ENCODE peak calls at places on chromosomes 6 and 20, in four cellular contexts. One of them, this sample, is unnamed.

GRCh38 chr6:139981066-139981624 is 606.7 kb upstream of the CITED2 start:
- DNase-seq in cardiac muscle cell: no peak
- DNase-seq in CD4-positive, CD25-positive, alpha-beta regulatory T cell: no peak
- DNase-seq in body of pancreas: no peak
- DNase-seq in this sample: no peak

GRCh38 chr20:43583982-43584432 is 6.7 kb upstream of the IFT52 start:
- DNase-seq in CD4-positive, CD25-positive, alpha-beta regulatory T cell: no peak
- DNase-seq in body of pancreas: peak; percentile 93
- DNase-seq in cardiac muscle cell: peak; percentile 54
- DNase-seq in this sample: no peak

GRCh38 chr6:47157653-47158219 is 115.6 kb upstream of the ADGRF1 start:
- DNase-seq in cardiac muscle cell: no peak
- DNase-seq in body of pancreas: no peak
- DNase-seq in CD4-positive, CD25-positive, alpha-beta regulatory T cell: no peak
- DNase-seq in this sample: no peak

GRCh38 chr6:3756516-3757010 is 5.0 kb upstream of the PXDC1 start:
- DNase-seq in cardiac muscle cell: no peak
- DNase-seq in body of pancreas: no peak
- DNase-seq in CD4-positive, CD25-positive, alpha-beta regulatory T cell: no peak
- DNase-seq in this sample: no peak

GRCh38 chr6:75430631-75431345 is 62.8 kb downstream of the FILIP1 start:
- DNase-seq in cardiac muscle cell: no peak
- DNase-seq in body of pancreas: no peak
- DNase-seq in CD4-positive, CD25-positive, alpha-beta regulatory T cell: no peak
- DNase-seq in this sample: no peak

GRCh38 chr6:39302669-39303424 is 11.4 kb downstream of the KCNK17 start:
- DNase-seq in CD4-positive, CD25-positive, alpha-beta regulatory T cell: peak; percentile 62
- DNase-seq in body of pancreas: peak; percentile 93
- DNase-seq in cardiac muscle cell: peak; percentile 89
- DNase-seq in this sample: peak; percentile 68

GRCh38 chr20:37575884-37576283 is 48.2 kb upstream of the BLCAP start:
- DNase-seq in CD4-positive, CD25-positive, alpha-beta regulatory T cell: no peak
- DNase-seq in cardiac muscle cell: no peak
- DNase-seq in body of pancreas: no peak
- DNase-seq in this sample: no peak

GRCh38 chr6:14661188-14661587 is 543.6 kb downstream of the CD83 start:
- DNase-seq in body of pancreas: no peak
- DNase-seq in CD4-positive, CD25-positive, alpha-beta regulatory T cell: no peak
- DNase-seq in cardiac muscle cell: no peak
- DNase-seq in this sample: no peak

GRCh38 chr20:17854307-17854903 is 114.2 kb downstream of the SNX5 start:
- DNase-seq in body of pancreas: peak; percentile 77
- DNase-seq in CD4-positive, CD25-positive, alpha-beta regulatory T cell: no peak
- DNase-seq in cardiac muscle cell: peak; percentile 51
- DNase-seq in this sample: no peak

GRCh38 chr6:14159090-14159489 is 41.5 kb downstream of the CD83 start:
- DNase-seq in body of pancreas: no peak
- DNase-seq in CD4-positive, CD25-positive, alpha-beta regulatory T cell: no peak
- DNase-seq in cardiac muscle cell: no peak
- DNase-seq in this sample: no peak

GRCh38 chr6:43405354-43405753 is 22.0 kb upstream of the ABCC10 start:
- DNase-seq in CD4-positive, CD25-positive, alpha-beta regulatory T cell: no peak
- DNase-seq in cardiac muscle cell: no peak
- DNase-seq in body of pancreas: no peak
- DNase-seq in this sample: no peak

GRCh38 chr20:47681977-47682812 is 103.1 kb downstream of the SULF2 start:
- DNase-seq in CD4-positive, CD25-positive, alpha-beta regulatory T cell: no peak
- DNase-seq in cardiac muscle cell: peak; percentile 73
- DNase-seq in body of pancreas: peak; percentile 21
- DNase-seq in this sample: no peak

GRCh38 chr20:21505161-21505809 is 8.6 kb downstream of the NKX2-2 start:
- DNase-seq in CD4-positive, CD25-positive, alpha-beta regulatory T cell: peak; percentile 62
- DNase-seq in body of pancreas: peak; percentile 78
- DNase-seq in cardiac muscle cell: peak; percentile 84
- DNase-seq in this sample: peak; percentile 49

GRCh38 chr20:4781211-4781610 is 59.5 kb downstream of the PRND start:
- DNase-seq in body of pancreas: no peak
- DNase-seq in cardiac muscle cell: no peak
- DNase-seq in CD4-positive, CD25-positive, alpha-beta regulatory T cell: no peak
- DNase-seq in this sample: no peak

GRCh38 chr6:97778290-97779038 is 495.4 kb upstream of the MMS22L start:
- DNase-seq in CD4-positive, CD25-positive, alpha-beta regulatory T cell: no peak
- DNase-seq in body of pancreas: no peak
- DNase-seq in cardiac muscle cell: no peak
- DNase-seq in this sample: no peak

GRCh38 chr6:168834814-168835213 is 393.8 kb downstream of the SMOC2 start:
- DNase-seq in cardiac muscle cell: no peak
- DNase-seq in body of pancreas: no peak
- DNase-seq in CD4-positive, CD25-positive, alpha-beta regulatory T cell: no peak
- DNase-seq in this sample: no peak

GRCh38 chr20:57467742-57468141 is 57.2 kb downstream of the CTCFL start:
- DNase-seq in CD4-positive, CD25-positive, alpha-beta regulatory T cell: no peak
- DNase-seq in body of pancreas: no peak
- DNase-seq in cardiac muscle cell: no peak
- DNase-seq in this sample: no peak

GRCh38 chr6:44235891-44236516 is 10.9 kb upstream of the HSP90AB1 start:
- DNase-seq in body of pancreas: no peak
- DNase-seq in CD4-positive, CD25-positive, alpha-beta regulatory T cell: no peak
- DNase-seq in cardiac muscle cell: no peak
- DNase-seq in this sample: no peak

GRCh38 chr6:21668794-21669193 is 75.2 kb downstream of the SOX4 start:
- DNase-seq in body of pancreas: no peak
- DNase-seq in cardiac muscle cell: no peak
- DNase-seq in CD4-positive, CD25-positive, alpha-beta regulatory T cell: no peak
- DNase-seq in this sample: no peak

GRCh38 chr20:11917663-11918062 is at the start of gene BTBD3:
- DNase-seq in CD4-positive, CD25-positive, alpha-beta regulatory T cell: no peak
- DNase-seq in body of pancreas: peak; percentile 89
- DNase-seq in cardiac muscle cell: peak; percentile 30
- DNase-seq in this sample: no peak

GRCh38 chr20:48538856-48539255 is 288.9 kb downstream of the PREX1 start:
- DNase-seq in cardiac muscle cell: no peak
- DNase-seq in CD4-positive, CD25-positive, alpha-beta regulatory T cell: no peak
- DNase-seq in body of pancreas: no peak
- DNase-seq in this sample: no peak

GRCh38 chr20:54657268-54657826 is 182.0 kb downstream of the DOK5 start:
- DNase-seq in cardiac muscle cell: no peak
- DNase-seq in body of pancreas: no peak
- DNase-seq in CD4-positive, CD25-positive, alpha-beta regulatory T cell: no peak
- DNase-seq in this sample: no peak

GRCh38 chr6:21537660-21538059 is 55.9 kb upstream of the SOX4 start:
- DNase-seq in CD4-positive, CD25-positive, alpha-beta regulatory T cell: no peak
- DNase-seq in body of pancreas: peak; percentile 86
- DNase-seq in cardiac muscle cell: no peak
- DNase-seq in this sample: no peak

GRCh38 chr6:89970609-89971337 is 76.5 kb downstream of the GJA10 start:
- DNase-seq in body of pancreas: peak; percentile 66
- DNase-seq in cardiac muscle cell: peak; percentile 64
- DNase-seq in CD4-positive, CD25-positive, alpha-beta regulatory T cell: no peak
- DNase-seq in this sample: no peak

GRCh38 chr6:20816126-20816525 is 281.9 kb downstream of the CDKAL1 start:
- DNase-seq in body of pancreas: no peak
- DNase-seq in CD4-positive, CD25-positive, alpha-beta regulatory T cell: no peak
- DNase-seq in cardiac muscle cell: no peak
- DNase-seq in this sample: no peak

GRCh38 chr6:63272397-63272796 is 47.4 kb downstream of the LGSN start:
- DNase-seq in body of pancreas: no peak
- DNase-seq in CD4-positive, CD25-positive, alpha-beta regulatory T cell: no peak
- DNase-seq in cardiac muscle cell: peak; percentile 51
- DNase-seq in this sample: no peak

GRCh38 chr6:42140051-42140450 is 2.4 kb downstream of the C6orf132 start:
- DNase-seq in CD4-positive, CD25-positive, alpha-beta regulatory T cell: no peak
- DNase-seq in body of pancreas: peak; percentile 43
- DNase-seq in cardiac muscle cell: no peak
- DNase-seq in this sample: no peak

GRCh38 chr6:18261877-18262276 is 2.5 kb downstream of the DEK start:
- DNase-seq in CD4-positive, CD25-positive, alpha-beta regulatory T cell: no peak
- DNase-seq in body of pancreas: no peak
- DNase-seq in cardiac muscle cell: no peak
- DNase-seq in this sample: no peak
- H3K4me3 ChIP-seq in CD4-positive, CD25-positive, alpha-beta regulatory T cell: peak overlapping the region; percentile 100
- H3K4me3 ChIP-seq in body of pancreas: no peak overlapping the region
- H3K4me3 ChIP-seq in cardiac muscle cell: no peak overlapping the region
- H3K4me3 ChIP-seq in this sample: no peak overlapping the region

DNA sequence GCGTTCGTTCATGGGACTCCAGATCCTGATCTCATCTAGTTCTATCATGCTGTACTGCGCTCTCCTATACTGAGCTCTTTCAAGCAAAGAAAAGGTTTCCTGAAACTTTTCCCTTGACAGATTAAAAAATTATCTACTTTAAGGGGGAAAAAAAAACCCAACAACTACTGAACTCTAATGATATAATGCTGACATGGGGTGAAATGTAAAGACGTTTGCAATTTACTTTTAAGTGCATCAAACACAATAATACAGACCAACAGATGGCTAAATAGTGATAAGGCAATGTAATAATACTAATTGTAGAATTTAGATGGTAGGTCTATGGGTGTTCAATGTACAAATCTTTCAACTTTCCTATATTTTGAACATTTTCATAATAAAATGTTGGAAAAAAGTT is 16.4 kb downstream of the TOMM34 start:
- DNase-seq in CD4-positive, CD25-positive, alpha-beta regulatory T cell: no peak
- DNase-seq in cardiac muscle cell: no peak
- DNase-seq in body of pancreas: no peak
- DNase-seq in this sample: no peak
- H3K4me1 ChIP-seq in CD4-positive, CD25-positive, alpha-beta regulatory T cell: no peaks in the 10 kb centered on the region
- H3K4me1 ChIP-seq in cardiac muscle cell: no peaks in the 10 kb centered on the region
- H3K4me1 ChIP-seq in body of pancreas: peaks cover 4% of the 10 kb centered on the region
- H3K4me1 ChIP-seq in this sample: no peaks in the 10 kb centered on the region

DNA sequence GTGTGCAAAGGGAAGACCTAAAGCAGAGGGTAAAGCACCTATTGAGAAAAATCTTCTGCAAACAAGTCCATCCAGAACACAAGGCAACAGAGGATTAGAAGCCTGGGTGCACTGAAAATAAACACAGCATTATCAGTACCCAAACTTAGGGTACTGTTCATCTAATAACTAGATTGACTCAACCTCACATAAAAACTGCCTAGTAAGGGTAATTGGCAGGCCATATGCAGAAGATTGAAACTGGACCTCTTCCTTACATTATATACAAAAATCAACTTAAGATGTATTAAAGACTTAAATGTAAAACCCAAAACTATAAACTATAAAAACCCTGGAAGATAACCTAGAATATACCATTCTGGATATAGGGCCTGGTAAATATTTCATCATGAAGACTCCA is 91.2 kb upstream of the SIRPG start:
- DNase-seq in cardiac muscle cell: no peak
- DNase-seq in CD4-positive, CD25-positive, alpha-beta regulatory T cell: no peak
- DNase-seq in body of pancreas: no peak
- DNase-seq in this sample: no peak
- H3K4me3 ChIP-seq in cardiac muscle cell: no peak overlapping the region
- H3K4me3 ChIP-seq in CD4-positive, CD25-positive, alpha-beta regulatory T cell: no peak overlapping the region
- H3K4me3 ChIP-seq in body of pancreas: no peak overlapping the region
- H3K4me3 ChIP-seq in this sample: no peak overlapping the region

DNA sequence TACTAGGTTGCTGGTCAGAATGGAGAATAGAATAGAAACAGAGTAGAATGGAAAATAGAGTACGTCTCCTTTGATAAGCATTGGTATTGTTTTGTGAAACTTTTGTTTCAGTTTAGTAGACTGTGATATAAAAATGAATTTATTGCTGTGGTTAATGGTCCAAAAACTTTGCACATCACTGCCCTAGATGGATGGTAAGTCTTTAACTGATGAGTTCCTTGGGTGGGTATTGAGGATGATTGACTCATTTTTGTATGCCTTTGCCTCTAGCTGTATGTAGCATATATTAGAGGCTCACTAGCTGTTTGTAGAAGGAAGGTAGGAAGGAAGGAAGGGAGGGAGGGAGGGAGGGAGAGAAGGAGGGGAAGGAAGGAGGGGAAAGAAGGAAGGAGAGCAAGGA is 48.3 kb downstream of the ZDHHC14 start:
- DNase-seq in CD4-positive, CD25-positive, alpha-beta regulatory T cell: no peak
- DNase-seq in cardiac muscle cell: no peak
- DNase-seq in body of pancreas: no peak
- DNase-seq in this sample: no peak
- H3K4me1 ChIP-seq in CD4-positive, CD25-positive, alpha-beta regulatory T cell: no peaks in the 10 kb centered on the region
- H3K4me1 ChIP-seq in cardiac muscle cell: peaks cover 21% of the 10 kb centered on the region
- H3K4me1 ChIP-seq in body of pancreas: peaks cover 52% of the 10 kb centered on the region
- H3K4me1 ChIP-seq in this sample: no peaks in the 10 kb centered on the region

GRCh38 chr20:19416627-19417026 is 204.2 kb downstream of the SLC24A3 start:
- DNase-seq in CD4-positive, CD25-positive, alpha-beta regulatory T cell: no peak
- DNase-seq in cardiac muscle cell: no peak
- DNase-seq in body of pancreas: no peak
- DNase-seq in this sample: no peak
- H3K4me3 ChIP-seq in CD4-positive, CD25-positive, alpha-beta regulatory T cell: no peak overlapping the region
- H3K4me3 ChIP-seq in cardiac muscle cell: no peak overlapping the region
- H3K4me3 ChIP-seq in body of pancreas: no peak overlapping the region
- H3K4me3 ChIP-seq in this sample: no peak overlapping the region

GRCh38 chr6:106751501-106752252 is 122.3 kb downstream of the QRSL1 start:
- DNase-seq in cardiac muscle cell: no peak
- DNase-seq in body of pancreas: peak; percentile 90
- DNase-seq in CD4-positive, CD25-positive, alpha-beta regulatory T cell: no peak
- DNase-seq in this sample: no peak
- H3K4me1 ChIP-seq in cardiac muscle cell: peaks cover 9% of the 10 kb centered on the region
- H3K4me1 ChIP-seq in body of pancreas: peaks cover 46% of the 10 kb centered on the region
- H3K4me1 ChIP-seq in CD4-positive, CD25-positive, alpha-beta regulatory T cell: no peaks in the 10 kb centered on the region
- H3K4me1 ChIP-seq in this sample: no peaks in the 10 kb centered on the region

GRCh38 chr20:19746396-19746795 is 11.7 kb upstream of the RIN2 start:
- DNase-seq in body of pancreas: no peak
- DNase-seq in cardiac muscle cell: no peak
- DNase-seq in CD4-positive, CD25-positive, alpha-beta regulatory T cell: no peak
- DNase-seq in this sample: no peak

GRCh38 chr20:19750207-19750606 is 7.9 kb upstream of the RIN2 start:
- DNase-seq in CD4-positive, CD25-positive, alpha-beta regulatory T cell: no peak
- DNase-seq in cardiac muscle cell: no peak
- DNase-seq in body of pancreas: no peak
- DNase-seq in this sample: no peak

GRCh38 chr20:19749537-19749936 is 8.5 kb upstream of the RIN2 start:
- DNase-seq in body of pancreas: no peak
- DNase-seq in cardiac muscle cell: no peak
- DNase-seq in CD4-positive, CD25-positive, alpha-beta regulatory T cell: no peak
- DNase-seq in this sample: no peak

GRCh38 chr20:19748687-19749086 is 9.4 kb upstream of the RIN2 start:
- DNase-seq in CD4-positive, CD25-positive, alpha-beta regulatory T cell: no peak
- DNase-seq in cardiac muscle cell: no peak
- DNase-seq in body of pancreas: no peak
- DNase-seq in this sample: no peak

DNA sequence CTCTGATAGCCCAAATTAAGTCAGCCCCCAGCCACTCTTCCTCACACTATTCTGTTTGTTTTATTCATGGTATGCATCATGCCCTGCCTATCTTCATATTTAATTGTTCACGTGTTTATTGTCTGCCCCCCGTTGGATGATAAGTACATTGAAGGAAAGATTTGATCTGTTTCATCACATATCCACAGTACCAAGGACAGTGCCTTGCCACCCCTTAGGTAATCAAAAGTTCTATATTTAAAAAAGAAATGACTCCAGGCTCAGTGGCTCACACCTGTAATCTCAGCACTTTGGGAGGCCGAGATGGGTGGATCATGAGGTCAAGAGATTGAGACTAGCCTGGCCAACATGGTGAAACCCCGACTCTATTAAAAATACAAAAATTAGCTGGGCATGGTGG is 10.2 kb upstream of the RIN2 start:
- DNase-seq in CD4-positive, CD25-positive, alpha-beta regulatory T cell: no peak
- DNase-seq in cardiac muscle cell: no peak
- DNase-seq in body of pancreas: no peak
- DNase-seq in this sample: no peak
- H3K4me3 ChIP-seq in CD4-positive, CD25-positive, alpha-beta regulatory T cell: no peak overlapping the region
- H3K4me3 ChIP-seq in cardiac muscle cell: no peak overlapping the region
- H3K4me3 ChIP-seq in body of pancreas: no peak overlapping the region
- H3K4me3 ChIP-seq in this sample: no peak overlapping the region